ENCODE peak calls at places on chromosome 16, in seven cellular contexts. Y is neural progenitor cell, X is left ventricle myocardium inferior, I is adrenal gland, S is A673, T is ascending aorta, J is ovary. W is an unnamed sample.
A peak's percentile ranks its signal among the peaks of the same experiment; 100 is the strongest.

GRCh38 chr16:72312862-72313261 is 140.9 kb upstream of the PMFBP1 start:
- DNase-seq in I (no peak), S (no peak), X (no peak), Y (peak; percentile 2), J (no peak), T (no peak), W (no peak)

GRCh38 chr16:12002447-12003006 is 26.0 kb downstream of the SNX29 start:
- DNase-seq in S (peak; percentile 56), Y (no peak), J (no peak), X (no peak), T (no peak), I (no peak), W (no peak)

GRCh38 chr16:8512941-8513624 is 77.2 kb downstream of the TMEM114 start:
- DNase-seq in J (no peak), I (no peak), S (no peak), X (no peak), Y (no peak), T (no peak), W (no peak)

GRCh38 chr16:19436540-19436939 is 18.9 kb downstream of the TMC5 start:
- DNase-seq in I (no peak), Y (no peak), T (no peak), X (no peak), S (no peak), J (no peak), W (no peak)

GRCh38 chr16:67666538-67667433 is at the start of the genes C16orf86 and ENKD1:
- DNase-seq in I (peak; percentile 85), S (peak; percentile 85), Y (peak; percentile 96), X (peak; percentile 89), T (peak; percentile 91), J (peak; percentile 91), W (peak; percentile 66)

GRCh38 chr16:9469512-9469911 is 378.1 kb downstream of the HAPSTR1 start:
- DNase-seq in Y (no peak), T (no peak), X (no peak), J (no peak), S (peak; percentile 10), I (no peak), W (no peak)

GRCh38 chr16:21301895-21302291 is 23.8 kb upstream of the CRYM start:
- DNase-seq in X (no peak), S (no peak), J (no peak), Y (no peak), I (no peak), T (no peak), W (no peak)

GRCh38 chr16:22191966-22192260 is 14.2 kb upstream of the EEF2K start:
- DNase-seq in Y (no peak), S (no peak), I (no peak), T (no peak), J (peak; percentile 52), X (no peak), W (no peak)

GRCh38 chr16:84614075-84614474 is 3.8 kb downstream of the COTL1 start:
- DNase-seq in Y (no peak), X (no peak), T (no peak), J (peak; percentile 67), I (no peak), S (no peak), W (no peak)

GRCh38 chr16:89485701-89486246 is 4.6 kb downstream of the ANKRD11 start:
- DNase-seq in S (no peak), X (no peak), T (no peak), Y (no peak), I (no peak), J (no peak), W (no peak)

GRCh38 chr16:80527297-80527696 is 13.5 kb upstream of the DYNLRB2 start:
- DNase-seq in T (no peak), Y (peak; percentile 67), I (no peak), X (no peak), S (peak; percentile 25), J (no peak), W (no peak)

GRCh38 chr16:2501938-2502900 is 11.5 kb upstream of the ATP6V0C start:
- DNase-seq in X (no peak), J (no peak), Y (no peak), I (no peak), T (no peak), S (no peak), W (no peak)

DNA sequence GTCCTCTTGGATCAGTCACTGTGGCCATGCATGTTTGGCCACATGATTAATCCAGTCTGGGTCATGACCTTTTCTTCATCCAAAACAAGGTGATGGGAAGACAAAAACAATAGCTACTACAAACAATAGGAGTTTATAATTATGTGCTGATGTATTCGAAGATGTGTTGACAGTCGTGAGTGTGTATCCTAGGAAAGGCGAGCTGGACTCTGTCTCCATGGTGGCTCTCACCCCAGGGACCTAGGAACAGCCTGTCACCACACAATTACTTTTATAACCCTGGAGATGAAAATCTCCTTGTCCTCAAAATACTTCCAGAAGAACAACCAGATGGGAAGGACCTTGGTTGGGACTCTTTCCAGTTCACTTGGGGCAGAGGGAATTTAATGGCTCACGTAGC is 9.8 kb upstream of the PLK1 start:
- DNase-seq in S (no peak), X (no peak), Y (no peak), T (no peak), I (no peak), J (no peak), W (no peak)
- H3K27me3 ChIP-seq in S (no peaks in the 10 kb centered on the region), X (no peaks in the 10 kb centered on the region), Y (no peaks in the 10 kb centered on the region), T (no peaks in the 10 kb centered on the region), I (no peaks in the 10 kb centered on the region), J (no peaks in the 10 kb centered on the region), W (no peaks in the 10 kb centered on the region)

GRCh38 chr16:1259760-1260068 is 3.8 kb downstream of the TPSD1 start:
- DNase-seq in Y (no peak), I (no peak), T (no peak), J (no peak), S (no peak), X (no peak), W (no peak)

GRCh38 chr16:1258906-1259759 is 3.3 kb downstream of the TPSD1 start:
- DNase-seq in J (no peak), Y (no peak), I (no peak), X (no peak), T (no peak), S (no peak), W (no peak)

GRCh38 chr16:1256874-1257322 is 1.0 kb downstream of the TPSD1 start:
- DNase-seq in X (no peak), T (no peak), J (no peak), S (no peak), I (no peak), Y (no peak), W (no peak)

GRCh38 chr16:1257561-1258217 is 1.8 kb downstream of the TPSD1 start:
- DNase-seq in T (no peak), J (no peak), S (no peak), X (no peak), Y (no peak), I (no peak), W (no peak)

GRCh38 chr16:1258218-1258587 is 2.3 kb downstream of the TPSD1 start:
- DNase-seq in X (no peak), J (no peak), Y (no peak), I (no peak), S (no peak), T (no peak), W (no peak)
- H3K27me3 ChIP-seq in X (peaks cover 68% of the 10 kb centered on the region), J (no peaks in the 10 kb centered on the region), Y (peaks cover 37% of the 10 kb centered on the region), I (peaks cover 16% of the 10 kb centered on the region), S (no peaks in the 10 kb centered on the region), T (no peaks in the 10 kb centered on the region), W (no peaks in the 10 kb centered on the region)

GRCh38 chr16:50480206-50480605 is 68.0 kb upstream of the NKD1 start:
- DNase-seq in Y (no peak), I (no peak), X (no peak), S (no peak), T (no peak), J (no peak), W (no peak)

GRCh38 chr16:50482271-50482670 is 65.9 kb upstream of the NKD1 start:
- DNase-seq in I (no peak), S (no peak), Y (no peak), T (no peak), X (no peak), J (no peak), W (no peak)

GRCh38 chr16:50478021-50478772 is 70.0 kb upstream of the NKD1 start:
- DNase-seq in Y (no peak), J (no peak), S (no peak), T (no peak), I (no peak), X (no peak), W (no peak)

GRCh38 chr16:50478773-50479149 is 69.4 kb upstream of the NKD1 start:
- DNase-seq in J (no peak), Y (no peak), X (no peak), T (no peak), I (no peak), S (no peak), W (no peak)

GRCh38 chr16:50479771-50480170 is 68.4 kb upstream of the NKD1 start:
- DNase-seq in S (no peak), T (no peak), Y (no peak), I (no peak), J (no peak), X (no peak), W (no peak)
- H3K27me3 ChIP-seq in S (peaks cover 9% of the 10 kb centered on the region), T (no peaks in the 10 kb centered on the region), Y (no peaks in the 10 kb centered on the region), I (peaks cover 8% of the 10 kb centered on the region), J (no peaks in the 10 kb centered on the region), X (peaks cover 84% of the 10 kb centered on the region), W (no peaks in the 10 kb centered on the region)

DNA sequence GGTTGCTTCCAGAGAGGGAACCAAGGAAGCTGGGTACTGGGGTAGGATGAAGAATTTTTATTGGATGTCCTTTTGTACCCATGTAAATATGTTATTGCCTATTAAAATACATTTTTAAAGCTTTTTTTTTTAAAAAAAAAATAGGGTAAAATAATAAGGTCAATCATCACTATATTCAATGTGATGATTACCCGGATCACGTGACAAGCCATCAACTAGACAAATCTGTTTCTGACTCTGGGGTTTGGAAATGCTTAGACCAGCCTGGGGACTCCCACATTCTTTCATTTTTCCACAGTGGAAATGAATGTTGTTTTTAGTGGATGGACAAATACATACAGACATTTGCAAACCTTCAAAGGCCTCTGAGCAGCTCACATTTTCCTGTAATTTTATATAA is 79.9 kb upstream of the KIFC3 start:
- DNase-seq in T (no peak), X (no peak), J (no peak), Y (no peak), I (no peak), S (no peak), W (no peak)
- H3K27me3 ChIP-seq in T (peaks cover 6% of the 10 kb centered on the region), X (peaks cover 82% of the 10 kb centered on the region), J (no peaks in the 10 kb centered on the region), Y (peaks cover 15% of the 10 kb centered on the region), I (peaks cover 41% of the 10 kb centered on the region), S (no peaks in the 10 kb centered on the region), W (no peaks in the 10 kb centered on the region)

GRCh38 chr16:77432264-77432663 is 2.6 kb downstream of the ADAMTS18 start:
- DNase-seq in J (no peak), I (no peak), S (no peak), T (no peak), X (no peak), Y (no peak), W (no peak)

GRCh38 chr16:77435240-77435819 is 496 bp upstream of the ADAMTS18 start:
- DNase-seq in J (no peak), I (no peak), X (no peak), T (no peak), Y (peak; percentile 37), S (no peak), W (no peak)

GRCh38 chr16:77433146-77433545 is 1.7 kb downstream of the ADAMTS18 start:
- DNase-seq in Y (no peak), J (no peak), X (no peak), I (no peak), T (no peak), S (no peak), W (no peak)

GRCh38 chr16:77434022-77434364 is 841 bp downstream of the ADAMTS18 start:
- DNase-seq in J (no peak), S (no peak), X (no peak), T (no peak), I (no peak), Y (no peak), W (no peak)

GRCh38 chr16:77434365-77435239 is at the start of gene ADAMTS18:
- DNase-seq in Y (peak; percentile 73), T (no peak), I (no peak), X (no peak), S (no peak), J (no peak), W (no peak)
- H3K27me3 ChIP-seq in Y (peaks cover 89% of the 10 kb centered on the region), T (no peaks in the 10 kb centered on the region), I (peaks cover 22% of the 10 kb centered on the region), X (peaks cover 82% of the 10 kb centered on the region), S (peaks cover 84% of the 10 kb centered on the region), J (no peaks in the 10 kb centered on the region), W (no peaks in the 10 kb centered on the region)

W was measured in breast epithelium.